ENCODE peak calls at places on chromosomes 16 and 17, in ten cellular contexts. Y is AG09319, W is progenitor cell of endocrine pancreas, J is body of pancreas, K is neural crest cell, F is ovary, C is PC-3, A is ascending aorta, H is nephron progenitor cell, V is left ventricle myocardium inferior. I is an unnamed sample.

GRCh38 chr17:6748617-6749016 is 7.2 kb upstream of the XAF1 start:
- DNase-seq in Y (no peak), W (no peak), J (no peak), K (no peak), F (no peak), C (no peak), A (no peak), H (no peak), V (no peak), I (no peak)

GRCh38 chr16:88905563-88905962 is 39.1 kb upstream of the PABPN1L start:
- DNase-seq in Y (no peak), W (no peak), J (no peak), K (no peak), F (no peak), C (no peak), A (no peak), H (peak), V (no peak), I (peak)

GRCh38 chr17:74452027-74452840 is 14.2 kb upstream of the CD300A start:
- DNase-seq in Y (no peak), W (no peak), J (no peak), K (no peak), F (no peak), C (no peak), A (no peak), H (no peak), V (no peak), I (no peak)

GRCh38 chr17:52957411-52957810 is 798.9 kb upstream of the CA10 start:
- DNase-seq in Y (no peak), W (no peak), J (no peak), K (no peak), F (no peak), C (no peak), A (no peak), H (no peak), V (no peak), I (no peak)

GRCh38 chr17:10574324-10574723 is 24.9 kb upstream of the MYH2 start:
- DNase-seq in Y (no peak), W (no peak), J (no peak), K (no peak), F (no peak), C (no peak), A (no peak), H (no peak), V (no peak), I (no peak)

GRCh38 chr17:79695293-79696158 is 35.2 kb upstream of the ENPP7 start:
- DNase-seq in Y (no peak), W (no peak), J (no peak), K (no peak), F (no peak), C (no peak), A (no peak), H (no peak), V (no peak), I (no peak)

GRCh38 chr16:29789775-29790182 is 772 bp upstream of the KIF22 start:
- DNase-seq in Y (no peak), W (no peak), J (no peak), K (no peak), F (peak), C (no peak), A (no peak), H (no peak), V (no peak), I (no peak)

GRCh38 chr17:77675816-77676799 is 282.4 kb upstream of the TNRC6C start:
- DNase-seq in Y (no peak), W (no peak), J (no peak), K (no peak), F (no peak), C (no peak), A (no peak), H (peak), V (no peak), I (no peak)

GRCh38 chr17:77144227-77144626 is 3.5 kb downstream of the SEC14L1 start:
- DNase-seq in Y (no peak), W (no peak), J (no peak), K (no peak), F (no peak), C (no peak), A (no peak), H (no peak), V (no peak), I (no peak)

GRCh38 chr16:75996491-75996890 is 270.2 kb upstream of the CPHXL start:
- DNase-seq in Y (no peak), W (no peak), J (no peak), K (no peak), F (no peak), C (no peak), A (no peak), H (no peak), V (no peak), I (no peak)

GRCh38 chr16:52090080-52090479 is 456.9 kb downstream of the TOX3 start:
- DNase-seq in Y (no peak), W (no peak), J (no peak), K (no peak), F (no peak), C (no peak), A (no peak), H (no peak), V (no peak), I (no peak)

GRCh38 chr16:29876578-29877249 is 13.7 kb upstream of the CDIPT start:
- DNase-seq in Y (no peak), W (no peak), J (no peak), K (no peak), F (no peak), C (no peak), A (no peak), H (peak), V (no peak), I (no peak)

GRCh38 chr17:82889496-82890338 is 49.9 kb upstream of the ZNF750 start:
- DNase-seq in Y (no peak), W (peak), J (peak), K (no peak), F (no peak), C (peak), A (no peak), H (no peak), V (no peak), I (no peak)

DNA sequence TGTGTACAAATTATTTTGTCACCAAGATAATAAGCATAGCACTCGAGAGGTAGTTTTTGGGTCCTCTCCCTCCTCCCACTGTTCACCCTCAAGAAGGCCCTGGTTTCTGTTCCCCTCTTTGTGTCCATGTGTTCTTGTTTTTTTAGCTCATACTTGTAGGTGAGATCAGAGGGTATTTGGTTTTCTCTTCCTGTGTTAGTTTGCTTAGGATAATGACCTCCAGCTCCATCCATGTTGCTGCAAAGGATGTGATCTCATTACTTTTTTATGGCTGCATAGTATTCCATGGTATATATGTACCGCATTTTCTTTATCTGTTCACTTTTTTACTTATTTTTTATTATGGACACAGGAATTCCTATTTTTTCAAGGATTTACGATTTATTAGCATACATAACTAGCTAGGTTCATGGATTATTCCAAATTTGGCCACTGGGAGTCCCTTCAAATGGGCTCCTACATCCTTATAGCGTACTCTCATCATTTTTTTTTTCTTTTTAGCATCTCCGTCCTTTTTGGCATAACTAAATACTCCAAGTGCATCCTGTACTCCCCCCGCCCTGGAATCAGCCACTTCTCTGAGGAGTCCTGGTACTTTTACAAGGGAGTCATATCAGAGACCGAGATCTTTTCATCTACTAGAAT is 7.3 kb downstream of the TADA2A start:
- DNase-seq in Y (no peak), W (no peak), J (no peak), K (no peak), F (no peak), C (peak), A (no peak), H (no peak), V (no peak), I (no peak)
- TF ChIP-seq CTCF in Y (peak), W (peak), J (no peak), K (peak), F (no peak), C (peak), A (no peak), H (no peak), V (no peak), I (no peak)

DNA sequence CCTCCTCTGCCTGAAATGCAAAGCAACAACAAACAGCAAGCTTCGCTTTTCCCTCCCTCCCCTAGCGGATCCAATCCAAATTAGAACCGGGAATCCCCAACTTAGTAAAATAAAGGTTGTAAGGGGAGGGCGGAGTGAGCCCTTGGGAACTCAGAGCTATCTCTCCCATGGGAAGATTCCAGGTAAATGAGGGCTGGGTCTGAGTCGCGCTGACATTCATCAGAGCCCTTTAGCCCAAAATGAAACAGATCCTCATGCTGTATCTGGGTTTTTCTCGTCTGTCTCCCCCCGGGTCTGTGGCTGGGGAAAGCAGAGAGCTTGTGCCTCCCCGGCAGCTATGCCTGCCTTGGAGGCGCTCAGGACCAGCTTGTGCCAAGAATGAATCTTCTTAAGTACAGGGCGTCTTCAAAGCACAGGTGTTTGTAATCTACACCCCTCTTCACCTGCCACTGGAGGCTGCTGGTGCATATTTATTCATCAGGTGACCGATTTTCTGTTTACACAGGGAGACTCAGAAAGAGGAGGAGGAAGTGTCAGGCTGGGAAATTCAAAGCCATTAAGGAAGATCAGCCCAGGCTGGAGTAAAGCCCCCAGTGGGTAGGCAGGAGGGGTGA is 55.0 kb upstream of the GSE1 start:
- DNase-seq in Y (no peak), W (no peak), J (peak), K (no peak), F (no peak), C (peak), A (no peak), H (no peak), V (no peak), I (no peak)
- TF ChIP-seq CTCF in Y (no peak), W (peak), J (peak), K (no peak), F (no peak), C (no peak), A (no peak), H (no peak), V (no peak), I (no peak)

GRCh38 chr17:17500999-17501605 is 4.9 kb upstream of the RASD1 start:
- DNase-seq in Y (no peak), W (no peak), J (no peak), K (no peak), F (no peak), C (no peak), A (no peak), H (no peak), V (no peak), I (no peak)
- TF ChIP-seq CTCF in Y (no peak), W (peak), J (no peak), K (peak), F (no peak), C (no peak), A (no peak), H (no peak), V (no peak), I (no peak)

GRCh38 chr16:87305505-87306391 is 11.4 kb downstream of the C16orf95 start:
- DNase-seq in Y (peak), W (no peak), J (no peak), K (no peak), F (no peak), C (no peak), A (no peak), H (no peak), V (no peak), I (no peak)
- TF ChIP-seq CTCF in Y (peak), W (peak), J (no peak), K (peak), F (no peak), C (no peak), A (no peak), H (no peak), V (no peak), I (no peak)

DNA sequence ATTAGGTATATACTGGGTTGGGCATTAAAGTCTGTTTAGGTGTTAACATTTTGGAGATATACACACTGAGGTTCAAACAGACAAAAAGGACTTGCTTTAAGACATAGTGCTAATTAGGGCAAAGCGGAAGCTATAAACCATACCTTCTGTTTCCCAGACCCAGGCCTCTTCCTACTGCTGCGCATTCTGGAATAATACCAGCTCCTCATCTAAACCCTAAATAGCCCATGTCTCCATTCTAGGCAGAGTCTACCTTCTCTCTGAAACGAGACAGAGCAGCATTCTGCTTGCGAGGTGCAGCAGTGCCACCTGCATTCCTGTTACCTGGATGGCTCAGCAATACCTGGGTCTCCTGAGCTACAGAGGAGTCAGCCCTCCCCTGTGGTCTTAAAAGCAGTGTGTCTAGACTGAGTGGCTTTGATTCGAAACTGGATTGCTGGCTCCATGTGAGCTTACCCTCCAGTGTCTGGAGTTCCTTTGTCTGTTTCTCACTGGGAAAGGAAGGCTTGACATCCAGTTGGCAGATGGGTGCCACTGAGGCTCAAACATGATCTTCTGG is 6.4 kb downstream of the YPEL2 start:
- DNase-seq in Y (no peak), W (no peak), J (no peak), K (no peak), F (no peak), C (no peak), A (no peak), H (no peak), V (no peak), I (no peak)
- TF ChIP-seq CTCF in Y (no peak), W (no peak), J (no peak), K (no peak), F (no peak), C (no peak), A (no peak), H (no peak), V (no peak), I (no peak)

DNA sequence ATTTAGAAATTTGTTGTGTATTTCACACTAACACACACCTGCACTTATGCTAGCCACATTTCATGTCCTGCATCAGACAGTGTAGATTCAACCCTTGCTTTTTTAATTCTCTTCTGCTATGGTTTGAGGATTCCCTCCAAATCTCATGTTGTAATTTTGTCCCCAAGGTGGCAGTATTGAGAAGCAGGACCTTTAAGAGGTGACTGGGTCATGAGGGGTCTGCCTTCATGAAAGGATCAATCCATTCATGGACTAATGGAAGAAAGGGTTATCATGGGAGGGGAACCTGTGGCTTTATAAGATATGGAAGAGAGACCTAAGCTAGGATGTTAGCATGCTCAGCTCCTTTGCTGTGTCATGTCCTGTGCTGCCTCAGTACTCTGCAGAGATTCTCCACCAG is 1032.2 kb downstream of the CDH11 start:
- DNase-seq in Y (no peak), W (no peak), J (no peak), K (no peak), F (no peak), C (peak), A (no peak), H (peak), V (no peak), I (peak)
- TF ChIP-seq CTCF in Y (peak), W (peak), J (peak), K (peak), F (no peak), C (peak), A (peak), H (peak), V (peak), I (peak)

GRCh38 chr16:86292942-86293341 is 217.4 kb upstream of the FOXF1 start:
- DNase-seq in Y (no peak), W (no peak), J (no peak), K (no peak), F (no peak), C (no peak), A (no peak), H (no peak), V (no peak), I (no peak)

GRCh38 chr16:86293897-86294296 is 216.4 kb upstream of the FOXF1 start:
- DNase-seq in Y (no peak), W (no peak), J (no peak), K (no peak), F (no peak), C (no peak), A (no peak), H (no peak), V (no peak), I (no peak)

GRCh38 chr16:86291491-86291890 is 218.8 kb upstream of the FOXF1 start:
- DNase-seq in Y (no peak), W (no peak), J (no peak), K (no peak), F (no peak), C (no peak), A (no peak), H (no peak), V (no peak), I (no peak)

GRCh38 chr16:86294535-86294934 is 215.8 kb upstream of the FOXF1 start:
- DNase-seq in Y (no peak), W (no peak), J (no peak), K (no peak), F (no peak), C (no peak), A (no peak), H (no peak), V (no peak), I (no peak)

GRCh38 chr16:86292171-86292775 is 218.1 kb upstream of the FOXF1 start:
- DNase-seq in Y (no peak), W (no peak), J (no peak), K (no peak), F (no peak), C (no peak), A (no peak), H (no peak), V (no peak), I (no peak)
- TF ChIP-seq CTCF in Y (no peak), W (no peak), J (no peak), K (no peak), F (no peak), C (no peak), A (no peak), H (no peak), V (no peak), I (no peak)

I was measured in endothelial cell.